ENCODE peak calls at places on chromosomes 3 and 15, in five cellular contexts. R is SK-N-SH, G is HCT116, Y is endothelial cell of umbilical vein, H is H1. F is an unnamed sample.

GRCh38 chr3:48830660-48831190 is 16.9 kb downstream of the PRKAR2A start:
- DNase-seq in R (no peak), Y (no peak), H (no peak), G (no peak), F (no peak)

GRCh38 chr3:42226470-42227425 is 39.2 kb downstream of the CCK start:
- DNase-seq in R (no peak), Y (no peak), H (no peak), G (no peak), F (no peak)

GRCh38 chr3:169615833-169616232 is 47.7 kb downstream of the MECOM start:
- DNase-seq in H (no peak), Y (peak), G (no peak), R (no peak), F (no peak)

GRCh38 chr15:89307046-89307587 is 27.5 kb downstream of the POLG start:
- DNase-seq in Y (peak), G (no peak), R (no peak), H (no peak), F (no peak)

GRCh38 chr3:10344147-10344943 is 23.4 kb upstream of the SEC13 start:
- DNase-seq in R (peak), G (no peak), H (peak), Y (peak), F (no peak)

GRCh38 chr15:78149805-78150751 is 916 bp downstream of the IDH3A start:
- DNase-seq in G (no peak), R (no peak), H (no peak), Y (peak), F (no peak)

GRCh38 chr3:149134560-149134959 is 5.1 kb downstream of the HPS3 start:
- DNase-seq in Y (no peak), G (no peak), H (no peak), R (no peak), F (no peak)

GRCh38 chr15:31016446-31016915 is 25.1 kb upstream of the MTMR10 start:
- DNase-seq in H (no peak), Y (peak), R (no peak), G (no peak), F (no peak)

GRCh38 chr3:172836390-172836997 is 86.0 kb downstream of the ECT2 start:
- DNase-seq in H (no peak), G (peak), R (peak), Y (peak), F (peak)

GRCh38 chr3:16883057-16883725 is 1.6 kb upstream of the PLCL2 start:
- DNase-seq in Y (no peak), R (peak), H (no peak), G (no peak), F (no peak)

GRCh38 chr3:142226474-142226873 is 1.1 kb upstream of the GK5 start:
- DNase-seq in Y (no peak), H (no peak), R (no peak), G (no peak), F (no peak)

GRCh38 chr3:154139996-154140436 is 18.8 kb downstream of the ARHGEF26 start:
- DNase-seq in G (no peak), R (no peak), H (no peak), Y (no peak), F (no peak)

GRCh38 chr3:30503431-30503830 is 103.0 kb upstream of the TGFBR2 start:
- DNase-seq in Y (no peak), R (no peak), G (no peak), H (no peak), F (no peak)

DNA sequence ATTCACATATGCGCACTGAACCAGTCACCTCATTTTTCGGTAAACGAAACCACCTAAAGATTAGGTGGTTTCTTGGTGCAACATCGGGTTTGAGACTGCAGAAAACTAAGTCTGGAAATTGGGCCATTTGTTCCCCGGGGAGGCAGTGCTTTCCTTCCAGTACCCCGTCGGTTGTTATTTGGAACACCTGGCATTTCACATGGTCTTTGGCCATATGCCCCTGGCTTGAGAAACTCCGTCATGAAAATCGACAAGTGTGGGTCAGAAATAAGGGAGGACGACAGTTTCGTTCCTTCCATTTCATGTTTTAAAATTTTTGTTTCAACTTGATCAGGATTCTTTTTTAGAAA is 544 bp upstream of the GATM start:
- DNase-seq in G (no peak), Y (no peak), H (no peak), R (no peak), F (no peak)
- H3K9ac ChIP-seq in G (no peak), Y (no peak), H (no peak), R (no peak), F (no peak)

GRCh38 chr15:85164841-85165466 is 183.3 kb downstream of the PDE8A start:
- DNase-seq in R (no peak), H (no peak), G (no peak), Y (peak), F (peak)

GRCh38 chr15:85171736-85172135 is 190.1 kb downstream of the PDE8A start:
- DNase-seq in H (no peak), G (peak), R (no peak), Y (no peak), F (no peak)

GRCh38 chr15:85172846-85173490 is 191.3 kb downstream of the PDE8A start:
- DNase-seq in H (no peak), Y (no peak), G (no peak), R (no peak), F (no peak)

GRCh38 chr15:85167568-85167967 is 185.9 kb downstream of the PDE8A start:
- DNase-seq in G (no peak), R (no peak), Y (no peak), H (no peak), F (no peak)

DNA sequence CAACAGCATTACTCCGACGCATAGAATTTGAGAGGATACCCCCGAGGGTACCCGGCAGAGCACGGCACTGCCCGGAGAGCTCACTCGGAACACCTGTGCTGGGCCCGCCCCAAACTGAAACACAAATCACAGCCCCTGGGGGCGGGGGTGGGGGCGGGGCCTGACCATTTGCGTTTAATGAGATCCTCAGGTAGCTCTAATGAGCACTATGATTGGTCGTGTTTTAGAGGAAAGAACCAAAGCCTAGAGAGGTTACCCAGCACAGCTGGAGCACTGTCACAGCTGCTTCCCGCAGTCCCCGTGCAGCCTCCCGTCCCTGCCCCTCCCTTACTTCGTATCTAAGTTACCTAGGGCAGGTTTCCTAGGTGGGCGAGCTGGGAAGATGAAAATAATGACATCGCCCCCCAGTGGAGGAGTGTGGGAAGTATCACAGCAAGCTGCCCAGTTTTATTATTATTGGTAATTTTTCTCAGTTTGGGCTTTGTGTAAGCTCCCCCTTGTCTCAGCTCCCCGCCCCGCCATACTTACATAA is 187.1 kb downstream of the PDE8A start:
- DNase-seq in H (peak), Y (peak), R (peak), G (peak), F (no peak)
- TF ChIP-seq POLR2AphosphoS5 in H (no peak), Y (no peak), R (no peak), G (no peak), F (no peak)

DNA sequence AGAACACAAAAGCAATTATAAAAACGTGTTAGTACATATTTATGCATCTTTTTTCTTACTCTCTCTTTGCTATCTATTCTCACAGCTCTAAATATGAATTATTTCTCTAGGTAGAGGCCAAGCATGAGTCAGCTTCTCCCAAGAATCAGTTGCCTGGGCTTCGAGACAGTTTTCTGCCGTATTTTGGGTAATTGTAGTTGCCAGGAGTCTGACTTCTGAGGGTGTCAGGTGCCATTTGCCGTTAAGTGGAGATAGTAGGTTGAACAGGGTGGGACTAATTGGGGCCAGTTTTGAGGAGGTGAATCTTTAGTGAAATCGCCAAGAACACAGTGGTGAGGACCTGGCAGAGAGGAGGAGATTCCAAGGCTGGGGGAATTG is 7.8 kb upstream of the NRROS start:
- DNase-seq in H (no peak), G (no peak), R (no peak), Y (no peak), F (no peak)
- H3K9ac ChIP-seq in H (peak), G (peak), R (no peak), Y (peak), F (peak)

GRCh38 chr15:41238100-41238499 is 7.0 kb downstream of the CHP1 start:
- DNase-seq in H (no peak), R (no peak), Y (no peak), G (no peak), F (no peak)

GRCh38 chr15:41235929-41236328 is 4.9 kb downstream of the CHP1 start:
- DNase-seq in H (no peak), Y (no peak), G (no peak), R (no peak), F (no peak)

DNA sequence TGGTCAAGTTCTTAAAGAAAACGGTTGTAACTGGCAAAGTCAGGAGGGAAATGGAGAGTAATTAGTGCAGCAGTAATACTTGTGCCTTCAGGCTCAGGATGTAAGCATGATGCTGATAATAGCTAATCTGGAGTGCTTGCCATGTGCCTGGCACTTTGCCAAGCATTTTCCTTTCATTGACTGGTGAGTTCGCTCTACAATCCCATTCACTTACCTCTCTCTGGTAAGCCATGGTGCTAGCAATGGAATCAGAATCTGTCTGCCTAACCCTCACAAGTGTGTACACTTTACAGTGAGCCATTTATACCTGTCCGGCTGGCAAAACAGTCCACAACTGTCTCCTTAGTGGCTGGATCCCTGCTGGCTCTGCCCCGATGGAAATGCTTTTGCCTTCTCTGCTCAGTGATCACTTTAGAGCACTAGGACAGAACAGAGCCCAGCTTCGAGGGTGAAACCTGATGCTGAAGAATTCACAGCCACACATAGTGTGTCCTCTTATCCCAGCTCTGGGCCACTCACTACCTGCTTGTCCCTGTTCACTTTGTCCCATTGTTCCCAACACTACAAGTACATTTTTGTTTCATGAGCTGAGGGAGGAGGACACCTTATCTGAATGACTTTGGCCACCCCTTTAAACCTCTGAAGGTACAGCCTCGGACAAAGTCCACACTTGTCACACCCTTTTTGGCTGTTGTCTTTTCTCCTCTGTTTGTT is 10.3 kb downstream of the CHP1 start:
- DNase-seq in R (peak), Y (peak), H (no peak), G (no peak), F (peak)
- TF ChIP-seq POLR2AphosphoS5 in R (no peak), Y (peak), H (no peak), G (no peak), F (peak)

F was measured in SK-N-MC.